ENCODE peak calls at places on chromosomes 5 and 9, in nine cellular contexts. W is ecto neural progenitor cell; Q is ELR; K is SK-N-DZ; R is mesenchymal stem cell; Y is HEK293T; U is stimulated activated CD8-positive, alpha-beta memory T cell treated with anti-CD3 and anti-CD28 coated beads, Interleukin-4, amount 100 ng/mL, for 48 hours; B is DMS153; S is NCI-H345. X is an unnamed sample.

GRCh38 chr9:131252120-131252519 is 24.2 kb downstream of the FAM78A start:
- DNase-seq in K (no peak), Q (no peak), B (no peak), S (no peak), W (no peak), R (no peak), U (no peak), Y (no peak), X (no peak)

GRCh38 chr5:66810747-66811355 is 214.7 kb downstream of the MAST4 start:
- DNase-seq in B (no peak), Y (no peak), Q (no peak), R (no peak), K (no peak), S (no peak), U (no peak), W (no peak), X (no peak)

GRCh38 chr9:129464972-129465833 is 155.7 kb downstream of the C9orf50 start:
- DNase-seq in S (no peak), W (no peak), Y (no peak), U (no peak), Q (peak), B (no peak), K (no peak), R (peak), X (no peak)

GRCh38 chr5:51650824-51651223 is 267.6 kb downstream of the ISL1 start:
- DNase-seq in B (no peak), Q (no peak), W (no peak), R (no peak), S (no peak), U (no peak), K (no peak), Y (no peak), X (no peak)

GRCh38 chr5:95620030-95620869 is at the start of gene GPR150:
- DNase-seq in K (peak), Y (no peak), R (peak), Q (peak), U (peak), B (peak), W (peak), S (peak), X (no peak)

GRCh38 chr9:129835860-129836223 is 584 bp downstream of the USP20 start:
- DNase-seq in R (peak), B (no peak), Y (no peak), U (no peak), Q (no peak), K (no peak), W (no peak), S (no peak), X (no peak)

GRCh38 chr5:133381041-133381440 is 231.3 kb downstream of the FSTL4 start:
- DNase-seq in U (no peak), W (peak), R (no peak), Y (no peak), Q (no peak), B (no peak), S (no peak), K (no peak), X (no peak)

GRCh38 chr5:13249854-13250253 is 694.6 kb downstream of the DNAH5 start:
- DNase-seq in K (no peak), B (no peak), U (no peak), Q (peak), S (no peak), W (no peak), Y (no peak), R (no peak), X (no peak)

GRCh38 chr5:159965031-159965837 is 43.7 kb upstream of the TTC1 start:
- DNase-seq in U (peak), Q (peak), B (no peak), Y (peak), S (no peak), K (peak), R (peak), W (peak), X (peak)

GRCh38 chr9:75909776-75910175 is 19.3 kb downstream of the PCSK5 start:
- DNase-seq in U (no peak), S (no peak), Q (no peak), B (no peak), W (no peak), Y (no peak), K (no peak), R (no peak), X (no peak)

GRCh38 chr9:19493174-19493811 is 84.5 kb downstream of the ACER2 start:
- DNase-seq in B (peak), Q (peak), W (peak), U (peak), Y (peak), K (peak), R (peak), S (peak), X (peak)

GRCh38 chr5:144390133-144390532 is 219.5 kb downstream of the KCTD16 start:
- DNase-seq in K (peak), R (peak), B (no peak), Y (peak), Q (peak), W (no peak), U (no peak), S (no peak), X (no peak)

GRCh38 chr5:113276001-113276400 is 158.8 kb downstream of the TSSK1B start:
- DNase-seq in Y (no peak), Q (no peak), S (no peak), W (no peak), B (no peak), K (no peak), U (no peak), R (no peak), X (no peak)

GRCh38 chr9:88992556-88992955 is 1.3 kb downstream of the S1PR3 start:
- DNase-seq in S (no peak), K (no peak), W (peak), B (no peak), Y (no peak), R (peak), Q (peak), U (no peak), X (no peak)

GRCh38 chr5:132677682-132678400 is 4.1 kb downstream of the IL4 start:
- DNase-seq in S (no peak), U (no peak), K (no peak), Q (no peak), Y (no peak), W (no peak), R (peak), B (no peak), X (no peak)

GRCh38 chr9:105023788-105024187 is 95.8 kb upstream of the ABCA1 start:
- DNase-seq in W (no peak), U (no peak), Q (no peak), R (no peak), B (no peak), K (no peak), Y (no peak), S (no peak), X (no peak)

GRCh38 chr5:151141535-151141934 is 16.0 kb downstream of the ANXA6 start:
- DNase-seq in W (no peak), S (no peak), Y (no peak), K (no peak), B (no peak), Q (no peak), R (no peak), U (peak), X (no peak)

GRCh38 chr5:142435410-142436115 is 110.7 kb upstream of the SPRY4 start:
- DNase-seq in R (no peak), Q (no peak), K (no peak), B (no peak), Y (no peak), U (no peak), S (no peak), W (no peak), X (no peak)

GRCh38 chr5:55600536-55601208 is 65.9 kb upstream of the PLPP1 start:
- DNase-seq in S (no peak), B (no peak), R (peak), K (peak), Q (peak), U (no peak), Y (no peak), W (no peak), X (no peak)

GRCh38 chr9:133163559-133164208 is at the start of gene GBGT1:
- DNase-seq in S (no peak), K (peak), U (peak), B (no peak), W (peak), Y (no peak), Q (peak), R (peak), X (no peak)

GRCh38 chr9:111945216-111945615 is 48.6 kb downstream of the UGCG start:
- DNase-seq in Q (peak), S (no peak), Y (no peak), R (peak), U (peak), B (no peak), K (no peak), W (no peak), X (no peak)

GRCh38 chr5:11072556-11072955 is 311.5 kb upstream of the DAP start:
- DNase-seq in Y (no peak), S (no peak), U (no peak), B (no peak), K (no peak), R (no peak), W (no peak), Q (no peak), X (no peak)

GRCh38 chr9:76598971-76599370 is 140.0 kb downstream of the GCNT1 start:
- DNase-seq in Q (no peak), S (no peak), B (no peak), R (no peak), K (no peak), U (no peak), W (no peak), Y (no peak), X (no peak)

GRCh38 chr5:153974131-153974812 is 64.4 kb downstream of the FAM114A2 start:
- DNase-seq in S (peak), K (peak), Y (peak), B (no peak), U (peak), R (peak), Q (peak), W (peak), X (peak)

GRCh38 chr9:112754578-112754977 is 4.0 kb downstream of the SNX30 start:
- DNase-seq in Q (peak), W (no peak), S (no peak), R (no peak), B (no peak), U (peak), K (no peak), Y (no peak), X (no peak)

GRCh38 chr9:137387034-137387890 is 35.7 kb downstream of the EXD3 start:
- DNase-seq in B (peak), W (no peak), Q (no peak), Y (no peak), S (no peak), K (no peak), R (no peak), U (peak), X (no peak)

GRCh38 chr9:114428466-114428865 is 40.7 kb upstream of the AKNA start:
- DNase-seq in Q (no peak), U (no peak), W (no peak), K (no peak), S (no peak), B (no peak), Y (no peak), R (no peak), X (no peak)

GRCh38 chr5:138789771-138790242 is 36.6 kb downstream of the CTNNA1 start:
- DNase-seq in S (peak), W (no peak), R (peak), K (peak), Q (peak), Y (peak), U (no peak), B (no peak), X (peak)

GRCh38 chr9:98995059-98995665 is 51.5 kb downstream of the COL15A1 start:
- DNase-seq in Y (no peak), B (no peak), Q (no peak), S (no peak), K (no peak), U (peak), W (peak), R (no peak), X (no peak)

GRCh38 chr5:149799119-149799623 is 69.1 kb downstream of the PPARGC1B start:
- DNase-seq in K (no peak), Y (no peak), Q (peak), U (no peak), R (peak), W (no peak), S (peak), B (no peak), X (peak)

GRCh38 chr5:144040615-144041394 is 129.7 kb downstream of the YIPF5 start:
- DNase-seq in Q (no peak), B (peak), W (no peak), U (no peak), R (no peak), K (peak), Y (no peak), S (peak), X (no peak)

X was measured in NCI-H460.